ENCODE peak calls at places on chromosome 2, in five cellular contexts. T is GM23338, W is MV-4-11, R is psoas muscle, Z is NCI-H2171. B is an unnamed sample.

GRCh38 chr2:66364495-66364992 is 70.4 kb upstream of the MEIS1 start:
- DNase-seq in T (no peak), W (no peak), R (no peak), Z (no peak), B (peak)

GRCh38 chr2:63425079-63425416 is 163.2 kb downstream of the WDPCP start:
- DNase-seq in T (no peak), W (no peak), R (no peak), Z (no peak), B (no peak)

GRCh38 chr2:101299601-101300000 is 8.9 kb downstream of the RNF149 start:
- DNase-seq in T (no peak), W (no peak), R (no peak), Z (no peak), B (no peak)

GRCh38 chr2:142678164-142678563 is 199.3 kb upstream of the KYNU start:
- DNase-seq in T (no peak), W (no peak), R (no peak), Z (no peak), B (no peak)

GRCh38 chr2:217937446-217937845 is 65.3 kb downstream of the TNS1 start:
- DNase-seq in T (peak), W (no peak), R (peak), Z (no peak), B (no peak)

GRCh38 chr2:133607679-133608078 is 39.4 kb upstream of the NCKAP5 start:
- DNase-seq in T (no peak), W (no peak), R (no peak), Z (no peak), B (peak)

GRCh38 chr2:176321916-176322315 is 52.7 kb downstream of the MTX2 start:
- DNase-seq in T (no peak), W (no peak), R (no peak), Z (no peak), B (no peak)

GRCh38 chr2:9764153-9764778 is 79.0 kb upstream of the TAF1B start:
- DNase-seq in T (no peak), W (peak), R (no peak), Z (no peak), B (no peak)

GRCh38 chr2:128016620-128017019 is 11.2 kb downstream of the SAP130 start:
- DNase-seq in T (no peak), W (no peak), R (no peak), Z (no peak), B (no peak)

GRCh38 chr2:117794668-117795067 is 19.8 kb upstream of the DDX18 start:
- DNase-seq in T (no peak), W (no peak), R (no peak), Z (no peak), B (no peak)

GRCh38 chr2:41414486-41415230 is 633.2 kb upstream of the PKDCC start:
- DNase-seq in T (peak), W (peak), R (no peak), Z (no peak), B (peak)

GRCh38 chr2:112465373-112465772 is 16.6 kb upstream of the TTL start:
- DNase-seq in T (peak), W (peak), R (no peak), Z (no peak), B (no peak)

GRCh38 chr2:159906315-159906714 is 108.3 kb upstream of the CD302 start:
- DNase-seq in T (no peak), W (no peak), R (no peak), Z (no peak), B (no peak)

GRCh38 chr2:196601430-196602306 is 37.8 kb upstream of the CCDC150 start:
- DNase-seq in T (peak), W (no peak), R (peak), Z (no peak), B (peak)

GRCh38 chr2:43054367-43054766 is 172.0 kb downstream of the ZFP36L2 start:
- DNase-seq in T (no peak), W (peak), R (no peak), Z (no peak), B (no peak)

GRCh38 chr2:70089946-70090523 is 2.8 kb downstream of the PCBP1 start:
- DNase-seq in T (peak), W (peak), R (no peak), Z (no peak), B (no peak)

GRCh38 chr2:15727396-15728246 is 136.0 kb downstream of the DDX1 start:
- DNase-seq in T (no peak), W (no peak), R (no peak), Z (no peak), B (no peak)

GRCh38 chr2:175605989-175606841 is 395.9 kb downstream of the LNPK start:
- DNase-seq in T (peak), W (no peak), R (no peak), Z (no peak), B (no peak)

GRCh38 chr2:199019898-199020507 is 437.7 kb downstream of the SATB2 start:
- DNase-seq in T (peak), W (peak), R (no peak), Z (peak), B (peak)

GRCh38 chr2:124149571-124149970 is 124.5 kb downstream of the CNTNAP5 start:
- DNase-seq in T (no peak), W (no peak), R (no peak), Z (no peak), B (no peak)

GRCh38 chr2:150295544-150295943 is 191.9 kb downstream of the RND3 start:
- DNase-seq in T (no peak), W (no peak), R (no peak), Z (no peak), B (no peak)

GRCh38 chr2:181459646-181460045 is 2.5 kb downstream of the ITGA4 start:
- DNase-seq in T (no peak), W (peak), R (no peak), Z (no peak), B (no peak)

GRCh38 chr2:165192729-165193128 is 11.1 kb downstream of the SCN3A start:
- DNase-seq in T (no peak), W (no peak), R (no peak), Z (no peak), B (no peak)

GRCh38 chr2:205017381-205017780 is 472.1 kb downstream of the PARD3B start:
- DNase-seq in T (no peak), W (no peak), R (no peak), Z (no peak), B (no peak)

GRCh38 chr2:117855886-117856285 is 41.4 kb downstream of the DDX18 start:
- DNase-seq in T (no peak), W (no peak), R (no peak), Z (no peak), B (no peak)

GRCh38 chr2:24456610-24457556 is 34.2 kb upstream of the NCOA1 start:
- DNase-seq in T (no peak), W (peak), R (peak), Z (no peak), B (peak)

GRCh38 chr2:172208881-172209325 is 106.2 kb upstream of the DLX2 start:
- DNase-seq in T (no peak), W (peak), R (no peak), Z (no peak), B (no peak)

GRCh38 chr2:67790622-67791021 is 272.2 kb downstream of the C1D start:
- DNase-seq in T (no peak), W (no peak), R (no peak), Z (no peak), B (peak)

GRCh38 chr2:10048501-10049171 is 5.3 kb downstream of the KLF11 start:
- DNase-seq in T (peak), W (peak), R (peak), Z (peak), B (no peak)

GRCh38 chr2:159788218-159788617 is 9.8 kb downstream of the CD302 start:
- DNase-seq in T (no peak), W (no peak), R (no peak), Z (no peak), B (no peak)

GRCh38 chr2:111219285-111219684 is 98.6 kb downstream of the BCL2L11 start:
- DNase-seq in T (peak), W (peak), R (no peak), Z (no peak), B (no peak)

GRCh38 chr2:134949966-134950708 is 31.5 kb downstream of the CCNT2 start:
- DNase-seq in T (no peak), W (no peak), R (no peak), Z (no peak), B (no peak)

GRCh38 chr2:180656455-180656847 is 324.0 kb upstream of the UBE2E3 start:
- DNase-seq in T (no peak), W (no peak), R (no peak), Z (no peak), B (peak)